ENCODE peak calls at places on chromosome 22, in five cellular contexts. N, C, I, B and M are unnamed samples. For H3K4me1, the result is how much of the 10 kb centered on the place peaks cover.

GRCh38 chr22:24436553-24436952 is 9.2 kb downstream of the ADORA2A start:
- DNase-seq in I (no peak), C (no peak), B (no peak), N (no peak), M (no peak)

GRCh38 chr22:16917144-16918003 is 90.6 kb downstream of the GAB4 start:
- DNase-seq in C (peak), N (peak), I (peak), B (peak), M (no peak)

GRCh38 chr22:40817737-40818136 is 1.4 kb downstream of the SLC25A17 start:
- DNase-seq in N (no peak), I (no peak), C (no peak), B (no peak), M (no peak)

GRCh38 chr22:49623176-49623575 is 204.5 kb downstream of the BRD1 start:
- DNase-seq in I (no peak), N (no peak), C (no peak), B (no peak), M (no peak)

GRCh38 chr22:19480173-19480568 is 451 bp downstream of the CDC45 start:
- DNase-seq in B (no peak), C (no peak), I (no peak), N (no peak), M (no peak)

GRCh38 chr22:20080776-20081654 is 974 bp downstream of the DGCR8 start:
- DNase-seq in N (no peak), C (peak), B (no peak), I (peak), M (no peak)

GRCh38 chr22:23697031-23697970 is 6.5 kb downstream of the RGL4 start:
- DNase-seq in I (no peak), B (no peak), C (no peak), N (no peak), M (no peak)

GRCh38 chr22:40484906-40485660 is 114.7 kb downstream of the SGSM3 start:
- DNase-seq in N (no peak), C (peak), B (no peak), I (no peak), M (no peak)

GRCh38 chr22:20418211-20418788 is 19.3 kb downstream of the SCARF2 start:
- DNase-seq in I (peak), B (peak), N (peak), C (peak), M (no peak)

GRCh38 chr22:29224859-29225410 is 19.2 kb downstream of the EMID1 start:
- DNase-seq in N (no peak), I (no peak), C (no peak), B (no peak), M (no peak)

GRCh38 chr22:23183107-23183698 is 2.9 kb downstream of the BCR start:
- DNase-seq in B (peak), N (peak), C (peak), I (peak), M (no peak)

GRCh38 chr22:29269731-29270474 is 1.8 kb downstream of the EWSR1 start:
- DNase-seq in N (no peak), I (peak), C (peak), B (no peak), M (no peak)

GRCh38 chr22:19173047-19174035 is 5.2 kb downstream of the SLC25A1 start:
- DNase-seq in B (no peak), N (no peak), C (peak), I (no peak), M (no peak)

GRCh38 chr22:38843201-38843715 is 570 bp downstream of the NPTXR start:
- DNase-seq in B (peak), N (no peak), C (peak), I (peak), M (no peak)

GRCh38 chr22:31969789-31970489 is 25.6 kb downstream of the YWHAH start:
- DNase-seq in I (peak), C (peak), B (peak), N (peak), M (no peak)

GRCh38 chr22:20014526-20015186 is 2.0 kb downstream of the ARVCF start:
- DNase-seq in C (no peak), N (no peak), I (peak), B (no peak), M (no peak)

GRCh38 chr22:20530368-20531153 is 23.2 kb downstream of the MED15 start:
- DNase-seq in I (no peak), B (no peak), C (peak), N (no peak), M (no peak)

GRCh38 chr22:38872831-38873248 is 824 bp upstream of the CBX6 start:
- DNase-seq in N (no peak), C (peak), B (peak), I (peak), M (peak)

GRCh38 chr22:38871360-38872171 is 450 bp downstream of the CBX6 start:
- DNase-seq in N (no peak), I (no peak), B (peak), C (peak), M (no peak)

GRCh38 chr22:39444937-39445465 is 11.8 kb upstream of the MGAT3 start:
- DNase-seq in B (no peak), I (no peak), N (no peak), C (no peak), M (no peak)

GRCh38 chr22:40044870-40045834 is 50.4 kb downstream of the FAM83F start:
- DNase-seq in I (peak), B (peak), N (no peak), C (peak), M (no peak)

GRCh38 chr22:38982008-38982927 is at the start of gene APOBEC3B:
- DNase-seq in C (peak), B (peak), I (peak), N (peak), M (peak)

GRCh38 chr22:23638611-23639010 is 6.5 kb upstream of the DRICH1 start:
- DNase-seq in C (no peak), N (no peak), B (no peak), I (no peak), M (no peak)

GRCh38 chr22:20027966-20028854 is 7.3 kb downstream of the TANGO2 start:
- DNase-seq in B (no peak), N (no peak), I (no peak), C (peak), M (no peak)

GRCh38 chr22:23829845-23830372 is 8.9 kb downstream of the DERL3 start:
- DNase-seq in B (no peak), N (no peak), I (no peak), C (peak), M (no peak)

GRCh38 chr22:21837184-21837979 is 30.1 kb downstream of the MAPK1 start:
- DNase-seq in N (no peak), C (peak), I (peak), B (no peak), M (no peak)

GRCh38 chr22:21839765-21840140 is 27.7 kb downstream of the MAPK1 start:
- DNase-seq in C (no peak), I (no peak), B (no peak), N (no peak), M (no peak)

GRCh38 chr22:21842946-21843345 is 24.5 kb downstream of the MAPK1 start:
- DNase-seq in I (no peak), C (no peak), B (no peak), N (no peak), M (no peak)

GRCh38 chr22:21840236-21840823 is 27.1 kb downstream of the MAPK1 start:
- DNase-seq in I (no peak), B (no peak), C (no peak), N (no peak), M (no peak)

GRCh38 chr22:21841422-21841821 is 26.0 kb downstream of the MAPK1 start:
- DNase-seq in B (no peak), C (no peak), I (no peak), N (no peak), M (no peak)
- H3K4me1 ChIP-seq in B (under half), C (under half), I (under half), N (half or more), M (half or more)

GRCh38 chr22:50696799-50697561 is 24.4 kb downstream of the SHANK3 start:
- DNase-seq in C (peak), N (no peak), I (no peak), B (no peak), M (no peak)
- H3K4me3 ChIP-seq in C (peak), N (peak), I (no peak), B (peak), M (peak)

DNA sequence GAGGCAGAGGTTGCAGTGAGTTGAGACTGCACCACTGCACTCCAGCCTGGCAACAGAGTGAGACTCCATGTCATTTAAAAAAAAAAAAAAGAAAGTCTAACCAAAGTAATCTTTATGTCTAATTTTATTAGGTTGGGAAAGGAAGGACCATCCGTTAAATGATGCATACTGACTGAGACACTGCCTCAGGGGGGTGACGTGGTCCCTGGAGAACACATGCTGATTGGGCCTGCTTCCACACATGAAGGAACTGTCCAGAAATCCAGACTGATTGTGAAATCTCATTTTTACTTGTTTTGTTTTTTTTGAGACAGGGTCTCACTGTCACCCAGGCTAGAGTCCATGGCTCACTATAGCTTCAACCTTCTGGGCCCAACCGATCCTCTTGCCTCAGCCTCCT is 5.5 kb downstream of the SF3A1 start:
- DNase-seq in C (peak), N (no peak), B (no peak), I (no peak), M (no peak)
- H3K4me1 ChIP-seq in C (under half), N (half or more), B (under half), I (under half), M (half or more)

GRCh38 chr22:26483043-26483438 is 542 bp downstream of the HPS4 start:
- DNase-seq in N (no peak), B (no peak), C (no peak), I (no peak), M (no peak)

GRCh38 chr22:26482171-26482570 is 1.4 kb downstream of the HPS4 start:
- DNase-seq in N (no peak), B (no peak), C (no peak), I (no peak), M (no peak)

GRCh38 chr22:26481112-26481693 is 2.4 kb downstream of the HPS4 start:
- DNase-seq in B (no peak), C (no peak), I (no peak), N (no peak), M (no peak)

GRCh38 chr22:26480611-26480932 is 3.0 kb downstream of the HPS4 start:
- DNase-seq in N (no peak), I (no peak), C (no peak), B (no peak), M (no peak)

GRCh38 chr22:26481694-26482093 is 1.9 kb downstream of the HPS4 start:
- DNase-seq in N (no peak), I (no peak), C (no peak), B (no peak), M (no peak)
- H3K4me3 ChIP-seq in N (no peak), I (no peak), C (no peak), B (no peak), M (no peak)

GRCh38 chr22:45968003-45968650 is 8.8 kb downstream of the WNT7B start:
- DNase-seq in I (no peak), N (no peak), B (no peak), C (no peak), M (no peak)
- H3K4me1 ChIP-seq in I (under half), N (under half), B (under half), C (under half), M (under half)

GRCh38 chr22:27060188-27060587 is 402.8 kb downstream of the MIAT start:
- DNase-seq in C (no peak), N (no peak), B (no peak), I (no peak), M (no peak)
- H3K4me3 ChIP-seq in C (no peak), N (no peak), B (no peak), I (no peak), M (no peak)

GRCh38 chr22:33335611-33336279 is 277.6 kb upstream of the SYN3 start:
- DNase-seq in I (no peak), N (no peak), C (no peak), B (no peak), M (no peak)
- H3K4me1 ChIP-seq in I (under half), N (under half), C (under half), B (under half), M (under half)

DNA sequence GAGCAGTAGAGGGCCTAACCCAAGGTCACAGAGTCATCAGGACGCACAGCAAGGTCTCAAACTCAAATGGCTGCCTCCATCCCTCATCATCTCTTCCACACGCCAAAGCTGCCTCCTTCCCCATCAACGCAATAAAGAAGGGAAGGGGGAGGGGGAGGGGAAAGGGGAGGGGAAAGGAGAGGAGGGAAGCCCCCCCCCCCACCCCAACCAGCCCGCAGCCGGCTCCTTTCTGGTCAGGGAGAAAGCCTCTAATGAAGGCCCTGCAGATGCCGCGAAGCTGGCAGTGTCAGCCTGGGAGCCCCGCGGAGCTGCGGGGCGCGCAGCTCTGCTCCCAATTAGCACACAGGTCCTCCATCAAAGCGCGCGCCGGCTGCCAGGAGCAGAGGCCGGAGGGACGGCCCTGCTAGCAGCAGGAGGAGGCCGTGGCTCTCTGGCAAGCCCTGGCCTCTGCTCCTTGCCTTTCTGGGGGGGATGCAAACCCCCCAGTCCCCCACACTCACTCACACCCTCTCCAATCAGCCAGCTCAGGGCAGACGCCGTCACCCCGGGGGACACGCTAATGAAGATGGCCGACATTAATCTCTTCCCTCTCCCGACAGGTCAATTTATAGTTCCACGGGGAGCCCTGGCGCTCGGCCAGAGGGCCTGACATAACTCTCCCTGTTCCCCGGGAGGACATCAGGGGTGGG is 70.4 kb upstream of the TCF20 start:
- DNase-seq in B (no peak), N (no peak), C (no peak), I (no peak), M (no peak)
- H3K4me3 ChIP-seq in B (no peak), N (no peak), C (no peak), I (no peak), M (peak)

GRCh38 chr22:37485006-37485713 is 1.0 kb downstream of the MFNG start:
- DNase-seq in I (peak), N (no peak), B (no peak), C (no peak), M (no peak)
- H3K4me1 ChIP-seq in I (under half), N (under half), B (under half), C (under half), M (under half)

GRCh38 chr22:46823248-46823647 is 60.8 kb downstream of the TBC1D22A start:
- DNase-seq in I (no peak), C (no peak), N (no peak), B (no peak), M (peak)
- H3K4me3 ChIP-seq in I (no peak), C (no peak), N (no peak), B (no peak), M (no peak)